ENCODE peak calls at places on chromosome 12, in seven cellular contexts. X is lung, H is sigmoid colon, Z is left ventricle myocardium inferior, R is endodermal cell, A is astrocyte, S is RWPE2. U is an unnamed sample.

GRCh38 chr12:124094733-124095132 is 121.7 kb downstream of the ZNF664 start:
- DNase-seq in X (no peak), H (no peak), Z (no peak), R (no peak), A (no peak), S (no peak), U (no peak)

GRCh38 chr12:105986779-105987686 is 151.7 kb downstream of the NUAK1 start:
- DNase-seq in X (no peak), H (no peak), Z (no peak), R (peak; percentile 62), A (peak; percentile 99), S (no peak), U (peak; percentile 58)

GRCh38 chr12:121927798-121928197 is 9.4 kb downstream of the CFAP251 start:
- DNase-seq in X (no peak), H (no peak), Z (no peak), R (peak; percentile 44), A (peak; percentile 27), S (no peak), U (no peak)

GRCh38 chr12:31227401-31227981 is 98.5 kb downstream of the SINHCAF start:
- DNase-seq in X (no peak), H (no peak), Z (no peak), R (peak; percentile 75), A (no peak), S (no peak), U (no peak)

GRCh38 chr12:51051787-51052186 is 3.7 kb downstream of the LETMD1 start:
- DNase-seq in X (no peak), H (no peak), Z (no peak), R (no peak), A (no peak), S (no peak), U (no peak)

GRCh38 chr12:118259079-118259478 is 113.6 kb downstream of the TAOK3 start:
- DNase-seq in X (no peak), H (no peak), Z (no peak), R (no peak), A (peak; percentile 22), S (no peak), U (no peak)

GRCh38 chr12:47870175-47870781 is 34.5 kb downstream of the VDR start:
- DNase-seq in X (no peak), H (peak; percentile 82), Z (peak; percentile 51), R (peak; percentile 91), A (no peak), S (no peak), U (no peak)

GRCh38 chr12:126389961-126390360 is 1324.7 kb downstream of the AACS start:
- DNase-seq in X (no peak), H (no peak), Z (no peak), R (no peak), A (peak; percentile 28), S (no peak), U (no peak)

GRCh38 chr12:127257366-127257935 is 1009.5 kb upstream of the TMEM132C start:
- DNase-seq in X (no peak), H (no peak), Z (no peak), R (no peak), A (peak; percentile 71), S (no peak), U (no peak)

GRCh38 chr12:132672678-132673077 is 14.5 kb downstream of the POLE start:
- DNase-seq in X (no peak), H (peak; percentile 56), Z (no peak), R (no peak), A (no peak), S (no peak), U (no peak)

GRCh38 chr12:104317538-104318210 is 14.1 kb downstream of the EID3 start:
- DNase-seq in X (no peak), H (no peak), Z (no peak), R (no peak), A (no peak), S (no peak), U (no peak)

GRCh38 chr12:119202544-119202943 is 23.8 kb downstream of the HSPB8 start:
- DNase-seq in X (no peak), H (no peak), Z (no peak), R (no peak), A (no peak), S (no peak), U (no peak)

GRCh38 chr12:52865090-52865944 is 16.5 kb upstream of the KRT78 start:
- DNase-seq in X (peak; percentile 78), H (no peak), Z (peak; percentile 48), R (peak; percentile 98), A (peak; percentile 39), S (no peak), U (peak; percentile 47)

DNA sequence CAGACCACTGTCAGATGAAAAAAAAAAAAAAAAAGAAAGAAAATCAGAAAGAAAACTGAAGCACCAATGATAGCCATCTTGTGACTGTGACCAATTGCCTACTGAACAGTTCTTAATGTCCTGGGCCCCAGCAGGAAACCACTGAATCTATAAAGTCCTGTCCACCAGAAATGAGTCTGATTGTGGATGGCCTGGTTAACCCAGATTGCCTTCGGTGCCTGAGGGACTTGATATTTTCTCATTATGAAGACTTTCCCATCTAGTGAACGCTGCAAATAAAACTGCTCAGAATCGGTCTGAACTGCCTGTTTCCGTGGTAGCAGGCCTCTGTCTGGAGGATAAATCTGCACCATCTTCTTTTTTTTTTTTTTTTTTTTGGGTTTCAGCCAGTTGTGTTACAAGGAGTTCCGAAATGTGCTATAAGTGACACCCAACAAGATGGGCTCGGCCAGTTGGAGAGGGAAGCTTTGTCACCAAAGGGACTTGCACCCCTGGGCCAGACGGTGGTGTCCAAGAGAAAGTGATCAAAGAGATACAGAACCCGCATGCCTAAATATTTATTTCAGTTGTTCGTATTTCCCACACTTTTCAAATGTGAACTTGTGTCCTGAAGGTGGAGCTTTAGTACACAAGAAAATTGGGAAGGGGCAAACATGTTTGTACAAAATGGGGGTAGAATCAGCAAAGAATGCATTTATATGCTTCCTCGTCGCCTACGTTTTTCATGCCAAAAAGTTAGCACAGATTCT is 3.0 kb upstream of the PLXNC1 start:
- DNase-seq in X (no peak), H (no peak), Z (no peak), R (peak; percentile 23), A (peak; percentile 19), S (no peak), U (no peak)
- TF ChIP-seq CTCF in X (peak; percentile 7), H (peak; percentile 14), Z (peak; percentile 53), R (peak; percentile 50), A (peak; percentile 33), S (peak; percentile 47), U (peak; percentile 49)

GRCh38 chr12:40226652-40227051 is 1.9 kb downstream of the LRRK2 start:
- DNase-seq in X (peak; percentile 64), H (peak; percentile 81), Z (no peak), R (no peak), A (peak; percentile 86), S (no peak), U (no peak)

GRCh38 chr12:40225337-40225983 is 663 bp downstream of the LRRK2 start:
- DNase-seq in X (no peak), H (no peak), Z (no peak), R (no peak), A (no peak), S (no peak), U (no peak)

GRCh38 chr12:40224439-40225291 is at the start of gene LRRK2:
- DNase-seq in X (peak; percentile 85), H (peak; percentile 94), Z (peak; percentile 88), R (peak; percentile 84), A (peak; percentile 65), S (peak; percentile 43), U (no peak)

GRCh38 chr12:40227447-40227846 is 2.6 kb downstream of the LRRK2 start:
- DNase-seq in X (no peak), H (no peak), Z (no peak), R (no peak), A (no peak), S (no peak), U (no peak)

GRCh38 chr12:40225984-40226602 is 1.3 kb downstream of the LRRK2 start:
- DNase-seq in X (no peak), H (no peak), Z (no peak), R (no peak), A (no peak), S (no peak), U (no peak)
- H3K27ac ChIP-seq in X (no peak overlapping the region), H (peak overlapping the region; percentile 90), Z (peak overlapping the region; percentile 94), R (no peak overlapping the region), A (no peak overlapping the region), S (no peak overlapping the region), U (no peak overlapping the region)

GRCh38 chr12:110249105-110249504 is 31.9 kb upstream of the ATP2A2 start:
- DNase-seq in X (no peak), H (no peak), Z (no peak), R (peak; percentile 43), A (no peak), S (no peak), U (peak; percentile 64)

GRCh38 chr12:110246690-110247339 is 34.2 kb upstream of the ATP2A2 start:
- DNase-seq in X (no peak), H (no peak), Z (no peak), R (no peak), A (no peak), S (no peak), U (no peak)

GRCh38 chr12:110248096-110248447 is 33.0 kb upstream of the ATP2A2 start:
- DNase-seq in X (no peak), H (no peak), Z (no peak), R (no peak), A (no peak), S (no peak), U (no peak)

GRCh38 chr12:110245278-110245868 is 35.7 kb upstream of the ATP2A2 start:
- DNase-seq in X (no peak), H (no peak), Z (peak; percentile 54), R (peak; percentile 88), A (no peak), S (no peak), U (no peak)

DNA sequence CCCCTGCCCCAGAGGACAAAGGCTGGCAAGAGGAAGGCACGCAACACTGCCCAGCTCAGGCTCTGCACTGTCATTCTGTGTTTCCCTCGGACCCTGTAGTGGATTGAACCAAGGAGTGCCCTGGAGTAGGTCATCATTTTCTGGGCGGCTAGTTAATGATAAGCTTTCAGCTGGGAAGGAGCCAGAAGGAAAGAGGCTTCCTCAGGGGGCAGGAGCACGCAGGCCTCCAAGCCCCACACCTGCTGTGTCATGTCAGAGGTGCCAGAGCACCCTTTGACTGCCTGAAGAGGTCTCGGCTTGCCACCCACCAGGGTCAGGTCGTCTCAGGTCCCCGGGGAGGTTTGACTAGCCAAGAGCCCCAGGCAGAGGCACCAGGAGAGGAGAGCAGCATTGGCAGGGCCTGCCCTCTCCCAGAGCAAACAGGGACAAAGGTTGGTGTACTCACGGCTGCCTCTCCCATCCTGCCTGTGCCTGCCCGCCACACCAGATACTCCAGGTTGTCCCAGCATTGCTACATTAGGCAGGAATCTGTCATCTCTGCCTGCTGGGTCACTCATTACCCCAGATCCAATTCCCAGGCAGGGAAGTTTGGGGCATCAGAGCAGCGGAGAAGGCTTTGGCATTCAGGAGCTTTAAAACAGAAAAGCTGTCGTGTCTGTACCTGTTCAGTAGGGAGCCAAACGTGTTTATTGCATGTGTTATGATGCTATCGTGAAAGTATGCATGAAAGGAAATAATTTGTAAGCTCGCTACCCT is 33.5 kb upstream of the ATP2A2 start:
- DNase-seq in X (no peak), H (no peak), Z (peak; percentile 59), R (peak; percentile 61), A (no peak), S (peak; percentile 84), U (no peak)
- H3K4me3 ChIP-seq in X (no peak overlapping the region), H (no peak overlapping the region), Z (peak overlapping the region; percentile 33), R (no peak overlapping the region), A (no peak overlapping the region), S (no peak overlapping the region), U (no peak overlapping the region)

DNA sequence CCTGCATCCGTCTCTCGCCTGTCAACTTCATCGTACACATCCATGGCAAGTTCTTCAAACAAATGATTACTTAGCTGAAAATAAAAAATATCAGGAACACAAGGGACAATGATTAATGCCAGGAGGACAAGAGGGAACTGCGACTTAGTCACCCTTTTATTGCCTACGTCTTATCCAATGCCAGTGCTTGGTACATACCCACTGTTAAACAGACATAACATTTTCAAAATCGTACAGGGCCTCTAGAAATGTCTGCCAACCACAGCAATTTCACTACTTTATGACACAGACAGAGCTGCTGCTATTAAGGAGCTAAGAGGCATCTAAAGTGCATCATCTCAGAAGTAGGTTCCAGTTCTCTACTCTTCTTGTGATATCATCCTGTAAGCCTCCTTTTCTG is 34.6 kb downstream of the GIT2 start:
- DNase-seq in X (no peak), H (no peak), Z (no peak), R (no peak), A (peak; percentile 40), S (no peak), U (no peak)
- TF ChIP-seq CTCF in X (no peak), H (no peak), Z (no peak), R (no peak), A (no peak), S (no peak), U (no peak)

U was measured in AG04450.